ENCODE peak calls at places on chromosomes 1 and 21, in five cellular contexts. One of them, this sample, is unnamed.

GRCh38 chr1:68321084-68321685 is 88.9 kb upstream of the WLS start:
- DNase-seq in esophagus squamous epithelium: no peak
- DNase-seq in cardiac muscle cell: peak; percentile 76
- DNase-seq in SK-N-MC: no peak
- DNase-seq in K562: peak; percentile 35
- DNase-seq in this sample: peak; percentile 92

GRCh38 chr21:26709090-26709489 is 136.0 kb upstream of the CYYR1 start:
- DNase-seq in cardiac muscle cell: no peak
- DNase-seq in K562: no peak
- DNase-seq in SK-N-MC: no peak
- DNase-seq in esophagus squamous epithelium: no peak
- DNase-seq in this sample: peak; percentile 52

GRCh38 chr1:232789660-232790059 is 15.6 kb upstream of the MAP10 start:
- DNase-seq in esophagus squamous epithelium: no peak
- DNase-seq in cardiac muscle cell: no peak
- DNase-seq in SK-N-MC: no peak
- DNase-seq in K562: no peak
- DNase-seq in this sample: no peak

GRCh38 chr21:32772281-32773047 is 909 bp upstream of the PAXBP1 start:
- DNase-seq in SK-N-MC: no peak
- DNase-seq in esophagus squamous epithelium: no peak
- DNase-seq in K562: peak; percentile 70
- DNase-seq in cardiac muscle cell: peak; percentile 24
- DNase-seq in this sample: peak; percentile 36

GRCh38 chr1:92079441-92079840 is 704 bp upstream of the BTBD8 start:
- DNase-seq in K562: no peak
- DNase-seq in SK-N-MC: no peak
- DNase-seq in esophagus squamous epithelium: no peak
- DNase-seq in cardiac muscle cell: no peak
- DNase-seq in this sample: no peak

GRCh38 chr21:45304945-45305344 is 17.2 kb upstream of the POFUT2 start:
- DNase-seq in SK-N-MC: no peak
- DNase-seq in K562: no peak
- DNase-seq in esophagus squamous epithelium: no peak
- DNase-seq in cardiac muscle cell: no peak
- DNase-seq in this sample: no peak

GRCh38 chr1:212309967-212310366 is 24.8 kb downstream of the PPP2R5A start:
- DNase-seq in K562: no peak
- DNase-seq in esophagus squamous epithelium: no peak
- DNase-seq in cardiac muscle cell: no peak
- DNase-seq in SK-N-MC: no peak
- DNase-seq in this sample: peak; percentile 37

GRCh38 chr1:234610582-234611152 is 689 bp upstream of the IRF2BP2 start:
- DNase-seq in K562: peak; percentile 75
- DNase-seq in cardiac muscle cell: peak; percentile 98
- DNase-seq in esophagus squamous epithelium: peak; percentile 68
- DNase-seq in SK-N-MC: no peak
- DNase-seq in this sample: peak; percentile 96

GRCh38 chr1:44417351-44418021 is 12.4 kb downstream of the RNF220 start:
- DNase-seq in esophagus squamous epithelium: no peak
- DNase-seq in cardiac muscle cell: peak; percentile 48
- DNase-seq in SK-N-MC: no peak
- DNase-seq in K562: no peak
- DNase-seq in this sample: no peak

GRCh38 chr1:53551428-53551995 is 92.3 kb downstream of the DMRTB1 start:
- DNase-seq in cardiac muscle cell: no peak
- DNase-seq in K562: no peak
- DNase-seq in esophagus squamous epithelium: no peak
- DNase-seq in SK-N-MC: no peak
- DNase-seq in this sample: no peak

GRCh38 chr1:203368624-203369451 is 17.9 kb upstream of the FMOD start:
- DNase-seq in K562: no peak
- DNase-seq in cardiac muscle cell: peak; percentile 95
- DNase-seq in esophagus squamous epithelium: no peak
- DNase-seq in SK-N-MC: no peak
- DNase-seq in this sample: peak; percentile 94

GRCh38 chr1:202145325-202146140 is 996 bp upstream of the ARL8A start:
- DNase-seq in SK-N-MC: no peak
- DNase-seq in K562: peak; percentile 54
- DNase-seq in esophagus squamous epithelium: no peak
- DNase-seq in cardiac muscle cell: no peak
- DNase-seq in this sample: no peak

GRCh38 chr1:174689524-174689923 is 241.8 kb downstream of the GPR52 start:
- DNase-seq in esophagus squamous epithelium: no peak
- DNase-seq in cardiac muscle cell: no peak
- DNase-seq in SK-N-MC: no peak
- DNase-seq in K562: no peak
- DNase-seq in this sample: no peak

GRCh38 chr1:10897981-10898728 is 101.7 kb upstream of the CASZ1 start:
- DNase-seq in SK-N-MC: no peak
- DNase-seq in cardiac muscle cell: no peak
- DNase-seq in K562: no peak
- DNase-seq in esophagus squamous epithelium: no peak
- DNase-seq in this sample: no peak

GRCh38 chr1:107804134-107804533 is 160.8 kb downstream of the VAV3 start:
- DNase-seq in cardiac muscle cell: no peak
- DNase-seq in SK-N-MC: peak; percentile 55
- DNase-seq in esophagus squamous epithelium: no peak
- DNase-seq in K562: no peak
- DNase-seq in this sample: no peak
- H3K4me3 ChIP-seq in cardiac muscle cell: no peak overlapping the region
- H3K4me3 ChIP-seq in SK-N-MC: peak overlapping the region; percentile 33
- H3K4me3 ChIP-seq in esophagus squamous epithelium: no peak overlapping the region
- H3K4me3 ChIP-seq in K562: no peak overlapping the region
- H3K4me3 ChIP-seq in this sample: no peak overlapping the region

GRCh38 chr1:230206976-230207375 is 139.9 kb downstream of the GALNT2 start:
- DNase-seq in esophagus squamous epithelium: no peak
- DNase-seq in cardiac muscle cell: no peak
- DNase-seq in SK-N-MC: no peak
- DNase-seq in K562: no peak
- DNase-seq in this sample: no peak
- H3K4me3 ChIP-seq in esophagus squamous epithelium: no peak overlapping the region
- H3K4me3 ChIP-seq in cardiac muscle cell: no peak overlapping the region
- H3K4me3 ChIP-seq in SK-N-MC: no peak overlapping the region
- H3K4me3 ChIP-seq in K562: no peak overlapping the region
- H3K4me3 ChIP-seq in this sample: no peak overlapping the region

GRCh38 chr1:42266253-42267135 is 68.5 kb downstream of the FOXJ3 start:
- DNase-seq in esophagus squamous epithelium: no peak
- DNase-seq in SK-N-MC: no peak
- DNase-seq in cardiac muscle cell: no peak
- DNase-seq in K562: no peak
- DNase-seq in this sample: no peak
- H3K4me3 ChIP-seq in esophagus squamous epithelium: no peak overlapping the region
- H3K4me3 ChIP-seq in SK-N-MC: no peak overlapping the region
- H3K4me3 ChIP-seq in cardiac muscle cell: no peak overlapping the region
- H3K4me3 ChIP-seq in K562: no peak overlapping the region
- H3K4me3 ChIP-seq in this sample: no peak overlapping the region

GRCh38 chr1:117061986-117062415 is 1.9 kb downstream of the TTF2 start:
- DNase-seq in K562: peak; percentile 50
- DNase-seq in SK-N-MC: no peak
- DNase-seq in cardiac muscle cell: peak; percentile 82
- DNase-seq in esophagus squamous epithelium: no peak
- DNase-seq in this sample: peak; percentile 57

GRCh38 chr1:117059678-117060440 is at the start of gene TTF2:
- DNase-seq in esophagus squamous epithelium: peak; percentile 86
- DNase-seq in K562: peak; percentile 100
- DNase-seq in cardiac muscle cell: peak; percentile 99
- DNase-seq in SK-N-MC: peak; percentile 99
- DNase-seq in this sample: peak; percentile 94

GRCh38 chr1:117058810-117059209 is 1.3 kb upstream of the TTF2 start:
- DNase-seq in K562: no peak
- DNase-seq in cardiac muscle cell: no peak
- DNase-seq in SK-N-MC: no peak
- DNase-seq in esophagus squamous epithelium: no peak
- DNase-seq in this sample: no peak

GRCh38 chr1:117060441-117061317 is 553 bp downstream of the TTF2 start:
- DNase-seq in esophagus squamous epithelium: no peak
- DNase-seq in K562: peak; percentile 76
- DNase-seq in cardiac muscle cell: peak; percentile 52
- DNase-seq in SK-N-MC: no peak
- DNase-seq in this sample: peak; percentile 58

DNA sequence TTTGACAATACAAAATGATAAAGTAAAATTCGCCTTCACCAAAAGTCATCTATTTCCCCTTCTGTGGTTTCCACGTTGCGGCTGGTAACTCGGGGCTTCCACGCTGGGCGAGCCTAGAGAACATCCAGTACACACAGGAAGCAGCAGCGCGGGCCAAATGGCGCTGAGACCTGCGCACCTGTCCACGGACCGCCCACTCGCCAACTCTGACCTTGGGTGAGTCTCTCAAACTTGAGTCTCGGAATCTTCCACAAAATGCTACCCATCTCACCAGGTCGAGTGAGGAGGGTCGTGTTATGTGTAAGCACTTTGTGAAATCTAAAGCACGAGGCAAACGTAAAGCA is 820 bp upstream of the TTF2 start:
- DNase-seq in cardiac muscle cell: no peak
- DNase-seq in esophagus squamous epithelium: no peak
- DNase-seq in SK-N-MC: no peak
- DNase-seq in K562: peak; percentile 65
- DNase-seq in this sample: no peak
- H3K4me3 ChIP-seq in cardiac muscle cell: peak overlapping the region; percentile 46
- H3K4me3 ChIP-seq in esophagus squamous epithelium: peak overlapping the region; percentile 85
- H3K4me3 ChIP-seq in SK-N-MC: peak overlapping the region; percentile 96
- H3K4me3 ChIP-seq in K562: peak overlapping the region; percentile 76
- H3K4me3 ChIP-seq in this sample: peak overlapping the region; percentile 65

GRCh38 chr1:151455966-151456365 is 3.3 kb downstream of the POGZ start:
- DNase-seq in SK-N-MC: no peak
- DNase-seq in esophagus squamous epithelium: no peak
- DNase-seq in cardiac muscle cell: no peak
- DNase-seq in K562: no peak
- DNase-seq in this sample: peak; percentile 61
- H3K4me3 ChIP-seq in SK-N-MC: peak overlapping the region; percentile 4
- H3K4me3 ChIP-seq in esophagus squamous epithelium: no peak overlapping the region
- H3K4me3 ChIP-seq in cardiac muscle cell: no peak overlapping the region
- H3K4me3 ChIP-seq in K562: no peak overlapping the region
- H3K4me3 ChIP-seq in this sample: no peak overlapping the region

GRCh38 chr1:226945106-226945857 is 5.2 kb downstream of the COQ8A start:
- DNase-seq in SK-N-MC: no peak
- DNase-seq in esophagus squamous epithelium: no peak
- DNase-seq in K562: no peak
- DNase-seq in cardiac muscle cell: no peak
- DNase-seq in this sample: no peak
- H3K4me3 ChIP-seq in SK-N-MC: no peak overlapping the region
- H3K4me3 ChIP-seq in esophagus squamous epithelium: no peak overlapping the region
- H3K4me3 ChIP-seq in K562: no peak overlapping the region
- H3K4me3 ChIP-seq in cardiac muscle cell: no peak overlapping the region
- H3K4me3 ChIP-seq in this sample: no peak overlapping the region

GRCh38 chr1:237139732-237140131 is 97.7 kb downstream of the RYR2 start:
- DNase-seq in SK-N-MC: no peak
- DNase-seq in K562: no peak
- DNase-seq in esophagus squamous epithelium: no peak
- DNase-seq in cardiac muscle cell: no peak
- DNase-seq in this sample: no peak
- H3K4me3 ChIP-seq in SK-N-MC: no peak overlapping the region
- H3K4me3 ChIP-seq in K562: no peak overlapping the region
- H3K4me3 ChIP-seq in esophagus squamous epithelium: no peak overlapping the region
- H3K4me3 ChIP-seq in cardiac muscle cell: no peak overlapping the region
- H3K4me3 ChIP-seq in this sample: no peak overlapping the region

GRCh38 chr1:1171551-1172340 is 1.9 kb upstream of the TTLL10 start:
- DNase-seq in esophagus squamous epithelium: no peak
- DNase-seq in K562: no peak
- DNase-seq in cardiac muscle cell: no peak
- DNase-seq in SK-N-MC: no peak
- DNase-seq in this sample: no peak

GRCh38 chr1:1168451-1169411 is 4.9 kb upstream of the TTLL10 start:
- DNase-seq in K562: no peak
- DNase-seq in SK-N-MC: no peak
- DNase-seq in cardiac muscle cell: no peak
- DNase-seq in esophagus squamous epithelium: no peak
- DNase-seq in this sample: no peak

GRCh38 chr1:1170891-1171550 is 2.7 kb upstream of the TTLL10 start:
- DNase-seq in SK-N-MC: no peak
- DNase-seq in cardiac muscle cell: no peak
- DNase-seq in K562: no peak
- DNase-seq in esophagus squamous epithelium: no peak
- DNase-seq in this sample: no peak

GRCh38 chr1:1169429-1170214 is 4.1 kb upstream of the TTLL10 start:
- DNase-seq in SK-N-MC: no peak
- DNase-seq in cardiac muscle cell: no peak
- DNase-seq in K562: no peak
- DNase-seq in esophagus squamous epithelium: no peak
- DNase-seq in this sample: no peak

DNA sequence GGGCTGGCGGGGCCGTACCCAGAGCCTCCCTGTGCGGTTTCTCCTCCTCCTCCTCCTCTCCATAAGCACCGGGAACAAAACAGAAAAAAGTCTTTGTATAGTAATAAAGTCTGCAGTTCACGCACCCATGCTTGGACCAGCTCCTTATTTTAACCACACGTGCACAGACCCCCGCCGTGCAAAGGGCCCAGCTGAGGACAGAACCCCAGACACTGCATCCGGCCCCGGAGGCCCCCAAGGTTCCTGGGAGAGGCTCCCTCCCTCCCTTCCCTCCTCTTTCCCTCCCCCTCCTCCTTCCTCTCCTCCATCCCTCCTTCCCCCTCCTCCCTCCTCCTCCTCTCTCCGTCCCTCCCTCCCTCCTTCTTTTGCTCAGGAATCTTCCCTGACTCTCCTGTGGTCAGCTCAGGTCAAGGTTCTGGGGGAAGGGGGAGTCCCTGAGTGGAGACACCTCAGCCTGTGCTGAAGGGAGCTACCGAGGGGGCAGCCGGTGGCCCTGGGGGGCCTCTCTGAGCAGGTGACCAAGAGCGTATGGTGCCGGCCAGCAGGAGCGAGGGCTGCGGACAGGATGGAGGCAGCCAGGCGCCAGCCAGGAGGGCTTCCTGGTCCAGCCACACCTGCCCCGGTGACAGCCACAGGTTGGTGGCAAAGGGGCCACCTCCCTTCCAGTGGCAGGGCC is 3.3 kb upstream of the TTLL10 start:
- DNase-seq in esophagus squamous epithelium: no peak
- DNase-seq in K562: no peak
- DNase-seq in cardiac muscle cell: no peak
- DNase-seq in SK-N-MC: peak; percentile 5
- DNase-seq in this sample: no peak
- H3K4me3 ChIP-seq in esophagus squamous epithelium: no peak overlapping the region
- H3K4me3 ChIP-seq in K562: no peak overlapping the region
- H3K4me3 ChIP-seq in cardiac muscle cell: no peak overlapping the region
- H3K4me3 ChIP-seq in SK-N-MC: peak overlapping the region; percentile 66
- H3K4me3 ChIP-seq in this sample: no peak overlapping the region

DNA sequence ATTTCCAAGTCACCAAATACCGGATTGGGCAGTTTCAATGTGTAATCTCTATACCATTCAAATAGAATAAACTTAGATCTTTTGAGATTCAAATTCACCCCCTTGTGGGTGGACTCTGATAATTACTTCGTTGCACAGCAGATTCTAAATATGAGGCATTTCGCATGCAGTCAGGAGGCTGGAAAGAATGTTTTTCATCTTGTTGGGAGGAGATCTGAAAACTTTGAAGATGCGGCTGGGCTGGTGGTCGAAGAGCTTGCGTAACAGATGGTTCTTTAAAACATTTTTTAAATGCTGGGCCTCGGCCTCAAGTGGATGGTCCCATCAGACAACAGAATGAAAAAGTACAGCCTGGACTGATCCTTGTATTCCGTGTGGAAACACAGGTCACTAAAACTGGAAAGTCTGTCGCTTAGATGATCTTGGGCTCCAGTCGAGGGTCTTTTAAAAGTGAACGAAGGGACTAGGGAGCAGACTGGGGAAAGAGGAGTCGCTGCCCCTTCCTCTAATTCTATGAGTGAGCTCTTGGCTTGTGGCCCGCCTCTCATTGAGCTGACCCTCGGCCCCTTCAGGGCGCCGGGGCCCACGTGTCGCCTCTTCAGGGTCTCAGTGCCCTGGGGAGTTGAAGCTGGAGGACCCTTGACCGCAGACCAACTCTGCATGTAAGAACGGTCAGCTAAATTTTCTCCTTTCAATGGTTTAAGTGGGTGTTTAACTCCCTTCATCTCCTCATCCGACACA is 10.6 kb downstream of the NR5A2 start:
- DNase-seq in esophagus squamous epithelium: no peak
- DNase-seq in cardiac muscle cell: no peak
- DNase-seq in SK-N-MC: no peak
- DNase-seq in K562: no peak
- DNase-seq in this sample: no peak
- H3K4me3 ChIP-seq in esophagus squamous epithelium: no peak overlapping the region
- H3K4me3 ChIP-seq in cardiac muscle cell: peak overlapping the region; percentile 34
- H3K4me3 ChIP-seq in SK-N-MC: no peak overlapping the region
- H3K4me3 ChIP-seq in K562: no peak overlapping the region
- H3K4me3 ChIP-seq in this sample: no peak overlapping the region

This sample was measured in foreskin fibroblast.